ENCODE peak calls at places on chromosomes 13 and 19, in nine cellular contexts. One of them, this sample, is unnamed.

GRCh38 chr13:59343132-59343531 is 820.6 kb downstream of the DIAPH3 start:
- DNase-seq in CD4-positive, alpha-beta T cell: no peak
- DNase-seq in hepatic stellate cell: no peak
- DNase-seq in SHP77: no peak
- DNase-seq in central memory CD4-positive, alpha-beta T cell: no peak
- DNase-seq in T-helper 2 cell: no peak
- DNase-seq in activated gamma-delta T cell treated with anti-CD3 and anti-CD28 coated beads, Interleukin-2, amount 50 U/mL, for 16 hours: no peak
- DNase-seq in substantia nigra: no peak
- DNase-seq in sciatic nerve: no peak
- DNase-seq in this sample: no peak

GRCh38 chr19:28199323-28199722 is 1013.6 kb downstream of the UQCRFS1 start:
- DNase-seq in hepatic stellate cell: no peak
- DNase-seq in CD4-positive, alpha-beta T cell: no peak
- DNase-seq in central memory CD4-positive, alpha-beta T cell: no peak
- DNase-seq in SHP77: no peak
- DNase-seq in sciatic nerve: no peak
- DNase-seq in T-helper 2 cell: no peak
- DNase-seq in substantia nigra: no peak
- DNase-seq in activated gamma-delta T cell treated with anti-CD3 and anti-CD28 coated beads, Interleukin-2, amount 50 U/mL, for 16 hours: no peak
- DNase-seq in this sample: no peak

GRCh38 chr19:30784850-30785459 is 412.8 kb downstream of the ZNF536 start:
- DNase-seq in activated gamma-delta T cell treated with anti-CD3 and anti-CD28 coated beads, Interleukin-2, amount 50 U/mL, for 16 hours: peak
- DNase-seq in SHP77: peak
- DNase-seq in hepatic stellate cell: peak
- DNase-seq in substantia nigra: peak
- DNase-seq in sciatic nerve: peak
- DNase-seq in T-helper 2 cell: peak
- DNase-seq in central memory CD4-positive, alpha-beta T cell: peak
- DNase-seq in CD4-positive, alpha-beta T cell: peak
- DNase-seq in this sample: peak

GRCh38 chr19:42409477-42409876 is 17.7 kb downstream of the LIPE start:
- DNase-seq in central memory CD4-positive, alpha-beta T cell: no peak
- DNase-seq in T-helper 2 cell: no peak
- DNase-seq in substantia nigra: no peak
- DNase-seq in SHP77: no peak
- DNase-seq in sciatic nerve: no peak
- DNase-seq in activated gamma-delta T cell treated with anti-CD3 and anti-CD28 coated beads, Interleukin-2, amount 50 U/mL, for 16 hours: no peak
- DNase-seq in CD4-positive, alpha-beta T cell: no peak
- DNase-seq in hepatic stellate cell: no peak
- DNase-seq in this sample: no peak

GRCh38 chr19:7524992-7525739 is 2.7 kb downstream of the MCOLN1 start:
- DNase-seq in SHP77: no peak
- DNase-seq in CD4-positive, alpha-beta T cell: no peak
- DNase-seq in substantia nigra: no peak
- DNase-seq in hepatic stellate cell: no peak
- DNase-seq in activated gamma-delta T cell treated with anti-CD3 and anti-CD28 coated beads, Interleukin-2, amount 50 U/mL, for 16 hours: no peak
- DNase-seq in central memory CD4-positive, alpha-beta T cell: no peak
- DNase-seq in sciatic nerve: no peak
- DNase-seq in T-helper 2 cell: no peak
- DNase-seq in this sample: no peak

GRCh38 chr19:28126499-28126898 is 1086.5 kb downstream of the UQCRFS1 start:
- DNase-seq in hepatic stellate cell: no peak
- DNase-seq in central memory CD4-positive, alpha-beta T cell: no peak
- DNase-seq in sciatic nerve: no peak
- DNase-seq in SHP77: no peak
- DNase-seq in T-helper 2 cell: no peak
- DNase-seq in substantia nigra: no peak
- DNase-seq in activated gamma-delta T cell treated with anti-CD3 and anti-CD28 coated beads, Interleukin-2, amount 50 U/mL, for 16 hours: no peak
- DNase-seq in CD4-positive, alpha-beta T cell: no peak
- DNase-seq in this sample: no peak

GRCh38 chr19:661427-662196 is 1.4 kb downstream of the RNF126 start:
- DNase-seq in SHP77: no peak
- DNase-seq in substantia nigra: no peak
- DNase-seq in activated gamma-delta T cell treated with anti-CD3 and anti-CD28 coated beads, Interleukin-2, amount 50 U/mL, for 16 hours: peak
- DNase-seq in T-helper 2 cell: no peak
- DNase-seq in sciatic nerve: no peak
- DNase-seq in hepatic stellate cell: peak
- DNase-seq in CD4-positive, alpha-beta T cell: peak
- DNase-seq in central memory CD4-positive, alpha-beta T cell: peak
- DNase-seq in this sample: no peak

GRCh38 chr13:25752957-25753540 is 298.8 kb downstream of the SHISA2 start:
- DNase-seq in hepatic stellate cell: peak
- DNase-seq in central memory CD4-positive, alpha-beta T cell: no peak
- DNase-seq in CD4-positive, alpha-beta T cell: no peak
- DNase-seq in sciatic nerve: peak
- DNase-seq in activated gamma-delta T cell treated with anti-CD3 and anti-CD28 coated beads, Interleukin-2, amount 50 U/mL, for 16 hours: no peak
- DNase-seq in SHP77: peak
- DNase-seq in substantia nigra: no peak
- DNase-seq in T-helper 2 cell: no peak
- DNase-seq in this sample: peak

GRCh38 chr13:89862691-89863036 is 1484.8 kb upstream of the MIR17HG start:
- DNase-seq in CD4-positive, alpha-beta T cell: no peak
- DNase-seq in central memory CD4-positive, alpha-beta T cell: no peak
- DNase-seq in substantia nigra: no peak
- DNase-seq in activated gamma-delta T cell treated with anti-CD3 and anti-CD28 coated beads, Interleukin-2, amount 50 U/mL, for 16 hours: no peak
- DNase-seq in SHP77: no peak
- DNase-seq in hepatic stellate cell: no peak
- DNase-seq in T-helper 2 cell: no peak
- DNase-seq in sciatic nerve: no peak
- DNase-seq in this sample: peak

GRCh38 chr13:25069911-25070310 is 26.0 kb upstream of the PABPC3 start:
- DNase-seq in substantia nigra: no peak
- DNase-seq in T-helper 2 cell: no peak
- DNase-seq in CD4-positive, alpha-beta T cell: no peak
- DNase-seq in hepatic stellate cell: no peak
- DNase-seq in sciatic nerve: no peak
- DNase-seq in central memory CD4-positive, alpha-beta T cell: no peak
- DNase-seq in SHP77: no peak
- DNase-seq in activated gamma-delta T cell treated with anti-CD3 and anti-CD28 coated beads, Interleukin-2, amount 50 U/mL, for 16 hours: no peak
- DNase-seq in this sample: no peak

GRCh38 chr19:18464646-18465045 is 26.7 kb upstream of the ISYNA1 start:
- DNase-seq in hepatic stellate cell: peak
- DNase-seq in SHP77: peak
- DNase-seq in sciatic nerve: peak
- DNase-seq in activated gamma-delta T cell treated with anti-CD3 and anti-CD28 coated beads, Interleukin-2, amount 50 U/mL, for 16 hours: no peak
- DNase-seq in T-helper 2 cell: no peak
- DNase-seq in CD4-positive, alpha-beta T cell: no peak
- DNase-seq in substantia nigra: peak
- DNase-seq in central memory CD4-positive, alpha-beta T cell: no peak
- DNase-seq in this sample: peak